ENCODE peak calls at places on chromosomes 5 and 9, in five cellular contexts. N is mesenchymal stem cell, V is lower leg skin, U is heart right ventricle, H is fibroblast of mammary gland. L is an unnamed sample.

GRCh38 chr5:33370135-33370472 is 70.7 kb upstream of the TARS1 start:
- DNase-seq in N (peak), U (no peak), V (no peak), H (peak), L (no peak)

GRCh38 chr9:16509946-16510504 is 360.4 kb downstream of the BNC2 start:
- DNase-seq in U (no peak), V (no peak), H (peak), N (peak), L (no peak)

GRCh38 chr9:114427644-114428043 is 39.9 kb upstream of the AKNA start:
- DNase-seq in H (no peak), U (no peak), N (no peak), V (no peak), L (no peak)

GRCh38 chr9:38392235-38393127 is at the start of gene ALDH1B1:
- DNase-seq in V (peak), U (peak), H (peak), N (peak), L (peak)

GRCh38 chr9:72945391-72945790 is 7.5 kb downstream of the ALDH1A1 start:
- DNase-seq in V (no peak), N (no peak), H (no peak), U (no peak), L (no peak)

GRCh38 chr5:55066278-55066677 is 36.2 kb upstream of the GZMA start:
- DNase-seq in N (no peak), H (no peak), V (no peak), U (no peak), L (no peak)

GRCh38 chr5:151742870-151743294 is 15.5 kb downstream of the ATOX1 start:
- DNase-seq in H (peak), N (peak), V (no peak), U (peak), L (no peak)

GRCh38 chr9:75914002-75914401 is 23.5 kb downstream of the PCSK5 start:
- DNase-seq in V (no peak), N (no peak), U (no peak), H (no peak), L (no peak)

GRCh38 chr9:107727113-107727780 is 237.7 kb upstream of the KLF4 start:
- DNase-seq in N (no peak), V (no peak), H (peak), U (no peak), L (no peak)

GRCh38 chr5:120252839-120253238 is 211.3 kb upstream of the PRR16 start:
- DNase-seq in N (peak), H (peak), U (no peak), V (no peak), L (no peak)

GRCh38 chr5:100800552-100800951 is 102.5 kb downstream of the ST8SIA4 start:
- DNase-seq in N (no peak), H (no peak), U (no peak), V (no peak), L (no peak)

GRCh38 chr5:148374693-148375360 is 8.9 kb upstream of the FBXO38 start:
- DNase-seq in V (no peak), N (peak), U (no peak), H (peak), L (no peak)

GRCh38 chr5:133531178-133531577 is 81.2 kb downstream of the FSTL4 start:
- DNase-seq in N (no peak), U (no peak), H (no peak), V (no peak), L (no peak)

GRCh38 chr9:15889555-15889954 is 336.7 kb downstream of the CCDC171 start:
- DNase-seq in N (peak), U (no peak), H (peak), V (no peak), L (no peak)

GRCh38 chr5:133245191-133246052 is 193.6 kb downstream of the HSPA4 start:
- DNase-seq in N (peak), H (peak), V (no peak), U (no peak), L (no peak)